ENCODE peak calls at places on chromosome 14, in nine cellular contexts. T is right lobe of liver; U is sciatic nerve; K is CD4-positive, alpha-beta T cell; G is dorsolateral prefrontal cortex; Q is AG09309; C is HT-29; M is B cell; L is endothelial cell of umbilical vein. O is an unnamed sample.
A peak's percentile ranks its signal among the peaks of the same experiment; 100 is the strongest.

GRCh38 chr14:32709072-32709471 is 229.6 kb upstream of the NPAS3 start:
- DNase-seq in T (no peak), U (no peak), K (no peak), G (no peak), Q (peak; percentile 66), C (no peak), M (no peak), L (peak; percentile 49), O (no peak)

GRCh38 chr14:105021656-105022275 is 883 bp upstream of the CDCA4 start:
- DNase-seq in T (no peak), U (peak; percentile 67), K (no peak), G (no peak), Q (no peak), C (peak; percentile 66), M (no peak), L (no peak), O (peak; percentile 36)

GRCh38 chr14:33834101-33834955 is 116.5 kb downstream of the EGLN3 start:
- DNase-seq in T (no peak), U (no peak), K (no peak), G (no peak), Q (no peak), C (no peak), M (no peak), L (no peak), O (no peak)

GRCh38 chr14:24355009-24355408 is 13.0 kb upstream of the NFATC4 start:
- DNase-seq in T (no peak), U (no peak), K (no peak), G (no peak), Q (no peak), C (no peak), M (no peak), L (no peak), O (no peak)

GRCh38 chr14:96038920-96039632 is at the start of gene C14orf132:
- DNase-seq in T (peak; percentile 81), U (peak; percentile 83), K (peak; percentile 20), G (peak; percentile 82), Q (no peak), C (no peak), M (no peak), L (peak; percentile 33), O (peak; percentile 54)

GRCh38 chr14:93286212-93286890 is 46.5 kb downstream of the BTBD7 start:
- DNase-seq in T (no peak), U (no peak), K (no peak), G (no peak), Q (no peak), C (no peak), M (no peak), L (no peak), O (no peak)

GRCh38 chr14:67413806-67414769 is 2.1 kb upstream of the PLEK2 start:
- DNase-seq in T (no peak), U (no peak), K (no peak), G (no peak), Q (peak; percentile 20), C (peak; percentile 33), M (no peak), L (peak; percentile 87), O (no peak)

GRCh38 chr14:71321556-71322315 is 414.5 kb downstream of the PCNX1 start:
- DNase-seq in T (no peak), U (no peak), K (no peak), G (no peak), Q (no peak), C (peak; percentile 64), M (no peak), L (peak; percentile 62), O (no peak)

GRCh38 chr14:104291123-104292000 is 153.0 kb downstream of the KIF26A start:
- DNase-seq in T (peak; percentile 55), U (peak; percentile 42), K (no peak), G (peak; percentile 26), Q (no peak), C (no peak), M (no peak), L (no peak), O (peak; percentile 58)

GRCh38 chr14:50020799-50021198 is 95.6 kb downstream of the VCPKMT start:
- DNase-seq in T (no peak), U (no peak), K (no peak), G (no peak), Q (no peak), C (no peak), M (no peak), L (peak; percentile 51), O (no peak)

GRCh38 chr14:81534510-81535074 is 939 bp upstream of the SEL1L start:
- DNase-seq in T (no peak), U (no peak), K (no peak), G (no peak), Q (no peak), C (no peak), M (no peak), L (no peak), O (no peak)

GRCh38 chr14:49617846-49618519 is 2.4 kb downstream of the RPL36AL start:
- DNase-seq in T (no peak), U (no peak), K (no peak), G (no peak), Q (no peak), C (no peak), M (no peak), L (no peak), O (no peak)